ENCODE peak calls at places on chromosomes 13 and 19, in four cellular contexts. Y, Z, H and V are unnamed samples.

GRCh38 chr13:29771247-29771646 is 79.2 kb downstream of the UBL3 start:
- DNase-seq in Y (peak; percentile 23), Z (peak; percentile 49), H (no peak), V (no peak)

GRCh38 chr19:6313398-6313969 is 19.9 kb downstream of the ACER1 start:
- DNase-seq in Y (no peak), Z (no peak), H (no peak), V (peak; percentile 64)

GRCh38 chr19:1000095-1000494 is at the start of gene GRIN3B:
- DNase-seq in Y (peak; percentile 43), Z (peak; percentile 40), H (peak; percentile 80), V (peak; percentile 87)

GRCh38 chr19:15461694-15462093 is 2.6 kb downstream of the RASAL3 start:
- DNase-seq in Y (no peak), Z (no peak), H (no peak), V (no peak)

GRCh38 chr13:31918707-31919106 is 112.9 kb upstream of the FRY start:
- DNase-seq in Y (no peak), Z (no peak), H (no peak), V (no peak)

GRCh38 chr13:76829572-76830327 is 56.5 kb downstream of the KCTD12 start:
- DNase-seq in Y (no peak), Z (no peak), H (no peak), V (no peak)

GRCh38 chr13:111411186-111411858 is 90.9 kb downstream of the TEX29 start:
- DNase-seq in Y (no peak), Z (no peak), H (no peak), V (no peak)

GRCh38 chr19:246551-246950 is 44.7 kb downstream of the PLPP2 start:
- DNase-seq in Y (no peak), Z (no peak), H (no peak), V (no peak)

GRCh38 chr13:58991826-58992477 is 1171.8 kb downstream of the DIAPH3 start:
- DNase-seq in Y (no peak), Z (no peak), H (no peak), V (no peak)

GRCh38 chr13:33069365-33069764 is 53.1 kb downstream of the KL start:
- DNase-seq in Y (no peak), Z (no peak), H (no peak), V (peak; percentile 10)

GRCh38 chr19:45469835-45470146 is 2.0 kb downstream of the FOSB start:
- DNase-seq in Y (peak; percentile 85), Z (no peak), H (no peak), V (peak; percentile 94)

GRCh38 chr13:30915691-30916541 is 9.8 kb downstream of the MEDAG start:
- DNase-seq in Y (no peak), Z (no peak), H (no peak), V (no peak)

GRCh38 chr19:47895165-47895782 is 9.2 kb upstream of the SULT2A1 start:
- DNase-seq in Y (peak; percentile 58), Z (no peak), H (no peak), V (no peak)

GRCh38 chr19:35040826-35041547 is 534 bp upstream of the HPN start:
- DNase-seq in Y (peak; percentile 96), Z (no peak), H (no peak), V (peak; percentile 94)

GRCh38 chr13:102839462-102839861 is 6.4 kb upstream of the ERCC5 start:
- DNase-seq in Y (no peak), Z (peak; percentile 25), H (no peak), V (no peak)

GRCh38 chr13:73275163-73275562 is 216.4 kb downstream of the KLF5 start:
- DNase-seq in Y (no peak), Z (no peak), H (no peak), V (no peak)

GRCh38 chr19:15836345-15836594 is 20.8 kb upstream of the OR10H1 start:
- DNase-seq in Y (no peak), Z (peak; percentile 8), H (no peak), V (no peak)

GRCh38 chr19:888615-889385 is 4.2 kb downstream of the MED16 start:
- DNase-seq in Y (no peak), Z (no peak), H (no peak), V (peak; percentile 75)

GRCh38 chr13:100340865-100341264 is 247.7 kb downstream of the GGACT start:
- DNase-seq in Y (no peak), Z (no peak), H (no peak), V (no peak)

GRCh38 chr19:38975214-38975860 is at the start of gene FBXO17:
- DNase-seq in Y (peak; percentile 47), Z (peak; percentile 63), H (peak; percentile 84), V (peak; percentile 85)

GRCh38 chr13:84670245-84670644 is 788.0 kb upstream of the SLITRK1 start:
- DNase-seq in Y (no peak), Z (no peak), H (no peak), V (no peak)

GRCh38 chr19:13906910-13907309 is 909 bp downstream of the CC2D1A start:
- DNase-seq in Y (no peak), Z (no peak), H (no peak), V (no peak)

GRCh38 chr19:13908674-13909073 is 2.7 kb downstream of the CC2D1A start:
- DNase-seq in Y (no peak), Z (no peak), H (no peak), V (no peak)

GRCh38 chr19:13906525-13906904 is 514 bp downstream of the CC2D1A start:
- DNase-seq in Y (peak; percentile 58), Z (no peak), H (no peak), V (peak; percentile 79)

GRCh38 chr19:13902993-13903555 is 2.8 kb downstream of the BRME1 start:
- DNase-seq in Y (no peak), Z (no peak), H (no peak), V (no peak)

GRCh38 chr19:13905634-13906524 is at the start of the genes BRME1 and CC2D1A:
- DNase-seq in Y (peak; percentile 76), Z (peak; percentile 75), H (peak; percentile 84), V (peak; percentile 98)
- TF ChIP-seq MAZ in Y (peak; percentile 96), Z (peak; percentile 50), H (no peak), V (peak; percentile 80)

GRCh38 chr13:105406551-105406950 is 1128.9 kb downstream of the EFNB2 start:
- DNase-seq in Y (no peak), Z (no peak), H (no peak), V (no peak)

GRCh38 chr13:105414639-105415038 is 1120.8 kb downstream of the EFNB2 start:
- DNase-seq in Y (no peak), Z (no peak), H (no peak), V (no peak)

GRCh38 chr13:105412171-105412570 is 1123.3 kb downstream of the EFNB2 start:
- DNase-seq in Y (no peak), Z (no peak), H (no peak), V (no peak)

GRCh38 chr13:105410602-105411001 is 1124.9 kb downstream of the EFNB2 start:
- DNase-seq in Y (peak; percentile 7), Z (peak; percentile 12), H (peak; percentile 4), V (peak; percentile 8)
- TF ChIP-seq MAZ in Y (no peak), Z (no peak), H (no peak), V (no peak)

GRCh38 chr13:44142540-44142867 is 231.1 kb upstream of the SERP2 start:
- DNase-seq in Y (no peak), Z (no peak), H (peak; percentile 26), V (no peak)

GRCh38 chr13:44140146-44140545 is 233.5 kb upstream of the SERP2 start:
- DNase-seq in Y (peak; percentile 16), Z (no peak), H (no peak), V (no peak)

GRCh38 chr13:44141725-44142539 is 231.7 kb upstream of the SERP2 start:
- DNase-seq in Y (peak; percentile 89), Z (peak; percentile 90), H (peak; percentile 83), V (peak; percentile 99)

GRCh38 chr13:44141213-44141724 is 232.4 kb upstream of the SERP2 start:
- DNase-seq in Y (no peak), Z (no peak), H (no peak), V (no peak)

DNA sequence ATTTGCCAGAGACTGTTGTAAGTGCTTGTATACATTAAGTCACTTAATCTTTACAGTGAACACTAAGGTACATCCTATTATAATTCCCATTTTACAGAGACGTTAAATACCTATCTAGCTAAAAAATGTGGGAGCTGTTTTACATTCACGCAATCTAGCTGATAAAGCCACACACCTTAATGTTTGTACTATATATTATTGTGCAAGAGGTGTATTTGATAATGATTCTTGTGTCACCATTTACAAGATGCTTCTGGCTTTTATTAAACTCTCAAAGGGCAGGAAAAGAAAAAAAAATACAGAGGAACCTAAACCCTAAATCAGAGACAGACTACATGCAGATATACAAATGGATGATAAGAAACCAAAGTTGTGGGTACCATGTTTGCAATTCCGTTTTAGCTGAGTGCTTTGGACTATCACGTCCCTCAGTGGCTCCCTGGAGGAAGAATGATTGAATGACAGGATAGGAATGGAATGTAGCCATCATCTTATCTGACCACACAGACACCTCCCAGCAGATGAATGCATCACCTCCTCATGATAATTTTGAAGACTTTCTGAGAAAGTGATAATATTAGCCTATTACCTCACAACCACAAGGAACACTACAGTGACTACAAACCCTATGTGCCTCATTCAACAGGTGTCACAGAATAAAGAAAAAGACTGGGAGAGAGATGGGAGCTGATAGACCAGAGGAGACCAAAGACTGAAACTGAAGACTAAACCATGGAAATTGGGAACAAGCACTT is 230.5 kb upstream of the SERP2 start:
- DNase-seq in Y (no peak), Z (peak; percentile 49), H (peak; percentile 45), V (peak; percentile 79)
- TF ChIP-seq MAZ in Y (no peak), Z (no peak), H (no peak), V (no peak)

GRCh38 chr13:101712026-101712348 is 259.5 kb downstream of the ITGBL1 start:
- DNase-seq in Y (no peak), Z (no peak), H (no peak), V (no peak)

GRCh38 chr13:101718496-101718895 is 266.0 kb downstream of the ITGBL1 start:
- DNase-seq in Y (no peak), Z (no peak), H (no peak), V (no peak)

GRCh38 chr13:101709952-101710351 is 257.5 kb downstream of the ITGBL1 start:
- DNase-seq in Y (peak; percentile 45), Z (no peak), H (no peak), V (no peak)

GRCh38 chr13:101711307-101712025 is 259.0 kb downstream of the ITGBL1 start:
- DNase-seq in Y (no peak), Z (no peak), H (no peak), V (no peak)

GRCh38 chr13:101714195-101714594 is 261.7 kb downstream of the ITGBL1 start:
- DNase-seq in Y (no peak), Z (no peak), H (no peak), V (no peak)
- TF ChIP-seq MAZ in Y (no peak), Z (no peak), H (no peak), V (no peak)

DNA sequence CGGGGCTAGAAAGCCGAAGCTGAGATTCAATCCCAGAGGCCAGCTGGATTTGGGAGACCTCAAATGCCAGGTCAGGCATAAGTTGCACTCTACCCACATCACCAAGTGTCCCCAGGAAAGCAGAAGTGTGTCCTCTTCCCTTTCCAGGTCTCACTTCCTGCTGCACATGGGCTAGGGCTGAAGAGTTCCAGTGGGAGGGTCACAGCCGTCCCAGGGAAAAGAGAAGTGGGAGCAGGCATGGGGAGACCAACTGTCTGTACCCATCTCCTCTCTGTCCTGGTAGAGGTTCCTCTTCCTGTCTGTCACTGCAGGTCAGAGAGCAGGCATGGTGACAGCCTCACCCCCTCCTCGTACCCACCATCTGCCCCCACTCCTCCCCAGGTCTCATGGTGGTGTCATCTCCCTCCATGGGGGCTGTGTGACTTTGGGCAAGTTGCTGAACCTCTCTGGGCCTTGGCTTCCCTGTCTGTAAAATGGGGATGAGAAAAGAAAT is 14.8 kb downstream of the AXL start:
- DNase-seq in Y (no peak), Z (no peak), H (no peak), V (no peak)
- TF ChIP-seq MAZ in Y (no peak), Z (no peak), H (no peak), V (no peak)